ENCODE peak calls at places on chromosomes 4 and X, in ten cellular contexts. H, Z, J, Y, D, B, F, I, X and L are unnamed samples.

GRCh38 chr4:85994576-85994975 is 365.3 kb downstream of the MAPK10 start:
- DNase-seq in Z (no peak), H (no peak), F (no peak), X (no peak), Y (no peak), I (no peak), B (no peak), D (no peak), J (no peak), L (no peak)

GRCh38 chr4:76175336-76175735 is 27.1 kb upstream of the NUP54 start:
- DNase-seq in I (no peak), X (no peak), D (no peak), H (no peak), Y (no peak), F (no peak), Z (no peak), J (no peak), B (no peak), L (no peak)

GRCh38 chr4:143559757-143560147 is 46.2 kb downstream of the SMARCA5 start:
- DNase-seq in J (peak), B (peak), I (no peak), H (no peak), Z (no peak), F (peak), D (no peak), X (no peak), Y (no peak), L (peak)

GRCh38 chr4:40971346-40971745 is 221.6 kb downstream of the NSUN7 start:
- DNase-seq in B (no peak), J (no peak), Y (no peak), D (no peak), X (no peak), H (no peak), Z (no peak), F (no peak), I (no peak), L (no peak)

GRCh38 chr4:121764702-121765367 is at the start of gene SMIM43:
- DNase-seq in B (no peak), F (no peak), D (no peak), Z (no peak), I (peak), H (peak), X (peak), Y (no peak), J (peak), L (no peak)

GRCh38 chr4:41838590-41838989 is 90.1 kb upstream of the PHOX2B start:
- DNase-seq in I (no peak), J (no peak), Y (no peak), X (no peak), B (no peak), F (no peak), D (no peak), H (no peak), Z (no peak), L (no peak)

GRCh38 chrX:155070038-155070437 is 898 bp downstream of the CMC4 start:
- DNase-seq in J (no peak), D (no peak), Y (no peak), I (no peak), B (no peak), Z (no peak), H (no peak), F (no peak), X (no peak), L (peak)

GRCh38 chr4:163161536-163162205 is 5.0 kb downstream of the NAF1 start:
- DNase-seq in H (no peak), X (no peak), Y (peak), F (no peak), J (peak), Z (no peak), B (no peak), I (no peak), D (peak), L (peak)

GRCh38 chr4:161463436-161463835 is 700.4 kb downstream of the FSTL5 start:
- DNase-seq in F (no peak), Z (no peak), J (no peak), H (no peak), I (no peak), B (no peak), D (no peak), Y (no peak), X (no peak), L (no peak)

GRCh38 chr4:185358514-185359433 is 37.0 kb downstream of the LRP2BP start:
- DNase-seq in F (no peak), Y (peak), B (no peak), J (no peak), H (no peak), D (peak), I (no peak), Z (no peak), X (no peak), L (no peak)

GRCh38 chr4:184968784-184969201 is 49.5 kb upstream of the HELT start:
- DNase-seq in Y (no peak), F (no peak), X (no peak), I (no peak), B (no peak), D (no peak), Z (no peak), H (no peak), J (no peak), L (no peak)

GRCh38 chrX:73977542-73978169 is 326.3 kb upstream of the ZCCHC13 start:
- DNase-seq in D (no peak), F (no peak), Y (no peak), X (no peak), J (no peak), H (no peak), I (no peak), B (no peak), Z (no peak), L (no peak)

GRCh38 chr4:122170775-122171174 is 18.6 kb downstream of the BLTP1 start:
- DNase-seq in J (no peak), H (no peak), I (no peak), Y (no peak), X (no peak), B (no peak), Z (no peak), F (no peak), D (no peak), L (no peak)

GRCh38 chr4:112423591-112423990 is 92.4 kb downstream of the NEUROG2 start:
- DNase-seq in J (no peak), D (no peak), Y (peak), I (no peak), F (no peak), Z (no peak), H (no peak), X (no peak), B (no peak), L (peak)

GRCh38 chr4:108512615-108513505 is 107.5 kb upstream of the RPL34 start:
- DNase-seq in H (peak), I (no peak), Z (no peak), J (peak), D (peak), B (peak), X (peak), F (no peak), Y (peak), L (peak)

GRCh38 chr4:31114821-31115220 is 394.7 kb downstream of the PCDH7 start:
- DNase-seq in X (no peak), J (no peak), D (no peak), F (no peak), H (no peak), B (no peak), Z (no peak), I (no peak), Y (no peak), L (peak)

GRCh38 chrX:56798866-56799864 is 70.1 kb downstream of the NBDY start:
- DNase-seq in Z (no peak), H (no peak), B (no peak), I (no peak), X (no peak), Y (no peak), F (peak), J (no peak), D (no peak), L (no peak)

GRCh38 chrX:103823591-103823990 is 8.5 kb downstream of the RAB9B start:
- DNase-seq in H (no peak), I (peak), D (no peak), Z (no peak), F (no peak), X (no peak), B (no peak), Y (peak), J (no peak), L (peak)

GRCh38 chrX:13082286-13083065 is 38.1 kb upstream of the FAM9C start:
- DNase-seq in J (no peak), D (no peak), X (no peak), Y (no peak), I (no peak), H (no peak), B (no peak), F (no peak), Z (no peak), L (no peak)

GRCh38 chrX:110012818-110013484 is 10.0 kb downstream of the TMEM164 start:
- DNase-seq in Z (no peak), Y (no peak), H (no peak), J (no peak), B (no peak), I (no peak), D (no peak), F (no peak), X (no peak), L (no peak)

GRCh38 chr4:72714482-72715279 is 145.7 kb upstream of the ADAMTS3 start:
- DNase-seq in F (no peak), X (no peak), Z (no peak), I (no peak), B (no peak), Y (no peak), D (no peak), H (no peak), J (no peak), L (no peak)

GRCh38 chr4:151197258-151197657 is 79.7 kb upstream of the PRSS48 start:
- DNase-seq in I (no peak), B (no peak), F (no peak), X (no peak), H (no peak), Z (peak), D (peak), J (no peak), Y (no peak), L (peak)